ENCODE peak calls at places on chromosomes 6 and 20, in eight cellular contexts. V, B, S, D, T, J, A and Y are unnamed samples.

GRCh38 chr6:170393807-170394399 is 87.3 kb downstream of the FAM120B start:
- ATAC-seq in V (peak; percentile 93), B (peak; percentile 27), S (no peak), D (no peak), T (no peak), J (no peak), A (no peak), Y (no peak)

GRCh38 chr6:166400181-166400580 is 17.4 kb upstream of the MPC1 start:
- ATAC-seq in V (no peak), B (peak; percentile 21), S (peak; percentile 8), D (no peak), T (no peak), J (no peak), A (no peak), Y (no peak)

GRCh38 chr6:96195272-96195671 is 179.5 kb downstream of the FUT9 start:
- ATAC-seq in V (no peak), B (no peak), S (no peak), D (no peak), T (no peak), J (no peak), A (no peak), Y (no peak)

GRCh38 chr6:33926451-33926850 is 122.6 kb upstream of the MLN start:
- ATAC-seq in V (peak; percentile 65), B (no peak), S (peak; percentile 63), D (no peak), T (no peak), J (no peak), A (no peak), Y (peak; percentile 14)

GRCh38 chr6:158649289-158650143 is at the start of gene SYTL3:
- ATAC-seq in V (peak; percentile 60), B (no peak), S (no peak), D (peak; percentile 75), T (no peak), J (no peak), A (peak; percentile 52), Y (peak; percentile 66)

GRCh38 chr6:33428219-33428890 is 8.5 kb downstream of the SYNGAP1 start:
- ATAC-seq in V (no peak), B (peak; percentile 67), S (peak; percentile 17), D (no peak), T (no peak), J (peak; percentile 42), A (no peak), Y (peak; percentile 35)

GRCh38 chr20:44402391-44403193 is 47.1 kb downstream of the HNF4A start:
- ATAC-seq in V (no peak), B (peak; percentile 58), S (peak; percentile 68), D (no peak), T (no peak), J (no peak), A (no peak), Y (no peak)

GRCh38 chr20:31908016-31908415 is 37.6 kb downstream of the TTLL9 start:
- ATAC-seq in V (no peak), B (no peak), S (no peak), D (no peak), T (no peak), J (no peak), A (peak; percentile 44), Y (peak; percentile 59)

GRCh38 chr20:35699914-35700624 is 864 bp downstream of the ROMO1 start:
- ATAC-seq in V (no peak), B (peak; percentile 0), S (no peak), D (no peak), T (no peak), J (no peak), A (no peak), Y (no peak)

GRCh38 chr6:168837231-168837903 is 396.4 kb downstream of the SMOC2 start:
- ATAC-seq in V (no peak), B (no peak), S (no peak), D (no peak), T (no peak), J (no peak), A (no peak), Y (no peak)

GRCh38 chr6:142627474-142627873 is 317.5 kb downstream of the HIVEP2 start:
- ATAC-seq in V (no peak), B (no peak), S (no peak), D (no peak), T (no peak), J (no peak), A (no peak), Y (no peak)

GRCh38 chr20:5090191-5090590 is 29.6 kb downstream of the PCNA start:
- ATAC-seq in V (peak; percentile 53), B (no peak), S (no peak), D (peak; percentile 50), T (peak; percentile 44), J (no peak), A (peak; percentile 85), Y (peak; percentile 33)

GRCh38 chr6:89585156-89585555 is 53.4 kb downstream of the LYRM2 start:
- ATAC-seq in V (no peak), B (no peak), S (no peak), D (no peak), T (no peak), J (no peak), A (no peak), Y (no peak)

GRCh38 chr6:154370545-154370944 is 13.9 kb upstream of the IPCEF1 start:
- ATAC-seq in V (peak; percentile 53), B (peak; percentile 85), S (peak; percentile 69), D (no peak), T (no peak), J (peak; percentile 74), A (peak; percentile 76), Y (no peak)

GRCh38 chr6:129901910-129902309 is 40.8 kb upstream of the TMEM244 start:
- ATAC-seq in V (no peak), B (no peak), S (no peak), D (no peak), T (no peak), J (no peak), A (no peak), Y (peak; percentile 94)

GRCh38 chr6:39881851-39882566 is 52.3 kb downstream of the MOCS1 start:
- ATAC-seq in V (no peak), B (no peak), S (no peak), D (no peak), T (no peak), J (no peak), A (peak; percentile 33), Y (no peak)

GRCh38 chr20:62274332-62275262 is 28.2 kb upstream of the ADRM1 start:
- ATAC-seq in V (no peak), B (no peak), S (no peak), D (no peak), T (no peak), J (no peak), A (no peak), Y (no peak)

GRCh38 chr20:23692725-23693124 is 3.9 kb upstream of the CST4 start:
- ATAC-seq in V (no peak), B (no peak), S (no peak), D (no peak), T (no peak), J (no peak), A (no peak), Y (no peak)

GRCh38 chr20:39111359-39112195 is 149.4 kb downstream of the DHX35 start:
- ATAC-seq in V (no peak), B (no peak), S (no peak), D (no peak), T (no peak), J (peak; percentile 17), A (no peak), Y (no peak)

GRCh38 chr6:167056370-167056769 is 57.2 kb downstream of the CEP43 start:
- ATAC-seq in V (peak; percentile 90), B (no peak), S (no peak), D (peak; percentile 85), T (no peak), J (no peak), A (peak; percentile 76), Y (peak; percentile 46)

GRCh38 chr20:32468860-32469259 is 110.7 kb downstream of the ASXL1 start:
- ATAC-seq in V (no peak), B (no peak), S (no peak), D (no peak), T (no peak), J (no peak), A (no peak), Y (no peak)

GRCh38 chr6:142286088-142286409 is 15.8 kb upstream of the ADGRG6 start:
- ATAC-seq in V (no peak), B (peak; percentile 59), S (no peak), D (no peak), T (no peak), J (no peak), A (no peak), Y (no peak)

GRCh38 chr20:29878281-29878741 is 1379.2 kb upstream of the DEFB115 start:
- ATAC-seq in V (no peak), B (peak; percentile 85), S (peak; percentile 57), D (peak; percentile 44), T (no peak), J (peak; percentile 90), A (peak; percentile 58), Y (peak; percentile 65)

GRCh38 chr20:64133951-64134407 is 26.6 kb upstream of the NPBWR2 start:
- ATAC-seq in V (no peak), B (peak; percentile 15), S (no peak), D (no peak), T (no peak), J (no peak), A (no peak), Y (no peak)

GRCh38 chr6:26401389-26401986 is 587 bp upstream of the BTN3A1 start:
- ATAC-seq in V (peak; percentile 9), B (peak; percentile 31), S (peak; percentile 16), D (peak; percentile 43), T (peak; percentile 5), J (no peak), A (peak; percentile 18), Y (no peak)

GRCh38 chr6:134374486-134374885 is 56.6 kb upstream of the SGK1 start:
- ATAC-seq in V (no peak), B (no peak), S (no peak), D (no peak), T (no peak), J (no peak), A (no peak), Y (no peak)

GRCh38 chr6:40695114-40695513 is 108.0 kb upstream of the LRFN2 start:
- ATAC-seq in V (peak; percentile 45), B (peak; percentile 66), S (peak; percentile 74), D (no peak), T (no peak), J (peak; percentile 54), A (peak; percentile 21), Y (peak; percentile 41)

GRCh38 chr20:39850821-39851330 is 838.2 kb downstream of the MAFB start:
- ATAC-seq in V (no peak), B (no peak), S (peak; percentile 40), D (no peak), T (no peak), J (no peak), A (no peak), Y (no peak)

GRCh38 chr20:12404941-12405340 is 487.2 kb downstream of the BTBD3 start:
- ATAC-seq in V (no peak), B (no peak), S (no peak), D (no peak), T (no peak), J (no peak), A (no peak), Y (no peak)

GRCh38 chr20:45578151-45578660 is 878 bp downstream of the WFDC8 start:
- ATAC-seq in V (no peak), B (no peak), S (no peak), D (no peak), T (no peak), J (no peak), A (no peak), Y (no peak)

GRCh38 chr6:142014515-142014914 is 118.2 kb upstream of the GJE1 start:
- ATAC-seq in V (no peak), B (no peak), S (no peak), D (no peak), T (no peak), J (peak; percentile 88), A (no peak), Y (no peak)

GRCh38 chr6:158655569-158656450 is 6.0 kb downstream of the SYTL3 start:
- ATAC-seq in V (no peak), B (peak; percentile 22), S (no peak), D (no peak), T (peak; percentile 25), J (peak; percentile 39), A (peak; percentile 76), Y (no peak)

GRCh38 chr6:145042559-145042958 is 692.8 kb downstream of the EPM2A start:
- ATAC-seq in V (no peak), B (peak; percentile 91), S (no peak), D (no peak), T (no peak), J (no peak), A (no peak), Y (no peak)

GRCh38 chr20:47231382-47232042 is 125.0 kb downstream of the ZMYND8 start:
- ATAC-seq in V (no peak), B (no peak), S (no peak), D (no peak), T (no peak), J (no peak), A (no peak), Y (no peak)